ENCODE peak calls at places on chromosome 7, in six cellular contexts. One of them, this sample, is unnamed.

GRCh38 chr7:106866298-106867281 is 1.5 kb downstream of the PIK3CG start:
- DNase-seq in GM12891: no peak
- DNase-seq in HepG2: no peak
- DNase-seq in H1: no peak
- DNase-seq in SK-N-SH: no peak
- DNase-seq in K562: no peak
- DNase-seq in this sample: no peak

GRCh38 chr7:36048141-36048901 is 104.7 kb upstream of the EEPD1 start:
- DNase-seq in GM12891: no peak
- DNase-seq in HepG2: no peak
- DNase-seq in H1: no peak
- DNase-seq in SK-N-SH: peak
- DNase-seq in K562: no peak
- DNase-seq in this sample: no peak

GRCh38 chr7:21767300-21767900 is 178.3 kb downstream of the CDCA7L start:
- DNase-seq in GM12891: peak
- DNase-seq in HepG2: peak
- DNase-seq in H1: no peak
- DNase-seq in SK-N-SH: peak
- DNase-seq in K562: peak
- DNase-seq in this sample: no peak

GRCh38 chr7:54769203-54769602 is 10.2 kb upstream of the SEC61G start:
- DNase-seq in GM12891: no peak
- DNase-seq in HepG2: no peak
- DNase-seq in H1: no peak
- DNase-seq in SK-N-SH: no peak
- DNase-seq in K562: no peak
- DNase-seq in this sample: no peak

GRCh38 chr7:151045262-151045661 is 3.1 kb upstream of the ASIC3 start:
- DNase-seq in GM12891: no peak
- DNase-seq in HepG2: no peak
- DNase-seq in H1: no peak
- DNase-seq in SK-N-SH: no peak
- DNase-seq in K562: no peak
- DNase-seq in this sample: no peak

GRCh38 chr7:29127527-29127926 is 18.8 kb downstream of the CPVL start:
- DNase-seq in GM12891: no peak
- DNase-seq in HepG2: no peak
- DNase-seq in H1: no peak
- DNase-seq in SK-N-SH: no peak
- DNase-seq in K562: no peak
- DNase-seq in this sample: no peak

GRCh38 chr7:2555121-2556052 is at the start of gene BRAT1:
- DNase-seq in GM12891: peak
- DNase-seq in HepG2: peak
- DNase-seq in H1: peak
- DNase-seq in SK-N-SH: peak
- DNase-seq in K562: peak
- DNase-seq in this sample: peak

GRCh38 chr7:13467111-13467547 is 522.3 kb downstream of the ETV1 start:
- DNase-seq in GM12891: no peak
- DNase-seq in HepG2: no peak
- DNase-seq in H1: no peak
- DNase-seq in SK-N-SH: peak
- DNase-seq in K562: no peak
- DNase-seq in this sample: no peak

GRCh38 chr7:116787881-116788280 is 74.5 kb upstream of the CAPZA2 start:
- DNase-seq in GM12891: no peak
- DNase-seq in HepG2: no peak
- DNase-seq in H1: no peak
- DNase-seq in SK-N-SH: no peak
- DNase-seq in K562: no peak
- DNase-seq in this sample: no peak

GRCh38 chr7:102431617-102432298 is 1.6 kb upstream of the ORAI2 start:
- DNase-seq in GM12891: no peak
- DNase-seq in HepG2: peak
- DNase-seq in H1: no peak
- DNase-seq in SK-N-SH: no peak
- DNase-seq in K562: no peak
- DNase-seq in this sample: no peak

GRCh38 chr7:6500691-6501090 is 50.6 kb downstream of the GRID2IP start:
- DNase-seq in GM12891: no peak
- DNase-seq in HepG2: no peak
- DNase-seq in H1: no peak
- DNase-seq in SK-N-SH: no peak
- DNase-seq in K562: no peak
- DNase-seq in this sample: no peak

GRCh38 chr7:100874300-100874576 is 665 bp upstream of the SRRT start:
- DNase-seq in GM12891: no peak
- DNase-seq in HepG2: no peak
- DNase-seq in H1: no peak
- DNase-seq in SK-N-SH: peak
- DNase-seq in K562: no peak
- DNase-seq in this sample: no peak

GRCh38 chr7:151537818-151538561 is 18.3 kb upstream of the RHEB start:
- DNase-seq in GM12891: no peak
- DNase-seq in HepG2: no peak
- DNase-seq in H1: no peak
- DNase-seq in SK-N-SH: no peak
- DNase-seq in K562: no peak
- DNase-seq in this sample: no peak

GRCh38 chr7:540579-540978 is 20.9 kb upstream of the PDGFA start:
- DNase-seq in GM12891: no peak
- DNase-seq in HepG2: no peak
- DNase-seq in H1: no peak
- DNase-seq in SK-N-SH: no peak
- DNase-seq in K562: no peak
- DNase-seq in this sample: no peak

GRCh38 chr7:96674565-96674964 is 35.1 kb downstream of the SEM1 start:
- DNase-seq in GM12891: no peak
- DNase-seq in HepG2: no peak
- DNase-seq in H1: no peak
- DNase-seq in SK-N-SH: no peak
- DNase-seq in K562: no peak
- DNase-seq in this sample: no peak

GRCh38 chr7:101405474-101406067 is 42.9 kb downstream of the COL26A1 start:
- DNase-seq in GM12891: no peak
- DNase-seq in HepG2: no peak
- DNase-seq in H1: no peak
- DNase-seq in SK-N-SH: no peak
- DNase-seq in K562: no peak
- DNase-seq in this sample: no peak

GRCh38 chr7:41147651-41148360 is 555.1 kb downstream of the INHBA start:
- DNase-seq in GM12891: no peak
- DNase-seq in HepG2: no peak
- DNase-seq in H1: no peak
- DNase-seq in SK-N-SH: no peak
- DNase-seq in K562: no peak
- DNase-seq in this sample: no peak

GRCh38 chr7:47255441-47255840 is 326.5 kb downstream of the TNS3 start:
- DNase-seq in GM12891: no peak
- DNase-seq in HepG2: no peak
- DNase-seq in H1: no peak
- DNase-seq in SK-N-SH: no peak
- DNase-seq in K562: no peak
- DNase-seq in this sample: no peak

GRCh38 chr7:155361363-155361680 is 63.6 kb downstream of the INSIG1 start:
- DNase-seq in GM12891: no peak
- DNase-seq in HepG2: no peak
- DNase-seq in H1: no peak
- DNase-seq in SK-N-SH: no peak
- DNase-seq in K562: no peak
- DNase-seq in this sample: no peak

GRCh38 chr7:129266181-129266580 is 41.4 kb downstream of the AHCYL2 start:
- DNase-seq in GM12891: no peak
- DNase-seq in HepG2: no peak
- DNase-seq in H1: no peak
- DNase-seq in SK-N-SH: no peak
- DNase-seq in K562: no peak
- DNase-seq in this sample: no peak

GRCh38 chr7:156833311-156833710 is 59.7 kb downstream of the LMBR1 start:
- DNase-seq in GM12891: no peak
- DNase-seq in HepG2: no peak
- DNase-seq in H1: no peak
- DNase-seq in SK-N-SH: no peak
- DNase-seq in K562: no peak
- DNase-seq in this sample: no peak

GRCh38 chr7:22664988-22665798 is 61.8 kb upstream of the IL6 start:
- DNase-seq in GM12891: no peak
- DNase-seq in HepG2: no peak
- DNase-seq in H1: no peak
- DNase-seq in SK-N-SH: peak
- DNase-seq in K562: peak
- DNase-seq in this sample: no peak

DNA sequence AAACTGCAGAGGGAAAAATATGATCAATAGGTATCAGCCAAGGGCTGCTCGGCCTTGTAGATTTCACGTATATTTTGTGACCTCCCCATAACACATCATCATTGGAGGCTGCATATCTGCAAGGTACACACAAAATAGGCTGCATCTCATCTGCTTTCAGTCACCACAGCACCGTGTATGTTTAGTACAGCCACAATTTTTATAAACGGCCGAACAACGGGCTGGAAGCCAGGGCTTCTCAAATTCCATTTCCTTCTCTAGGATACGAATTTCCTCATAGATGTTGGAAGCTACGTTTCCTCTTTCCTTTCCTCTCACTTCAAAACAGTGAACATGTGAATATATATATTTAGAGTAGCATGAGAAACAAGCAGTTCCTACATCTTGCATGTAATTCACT is 20.2 kb upstream of the FOXK1 start:
- DNase-seq in GM12891: no peak
- DNase-seq in HepG2: no peak
- DNase-seq in H1: no peak
- DNase-seq in SK-N-SH: no peak
- DNase-seq in K562: no peak
- DNase-seq in this sample: no peak
- TF ChIP-seq POLR2AphosphoS5 in GM12891: no peak
- TF ChIP-seq POLR2AphosphoS5 in HepG2: no peak
- TF ChIP-seq POLR2AphosphoS5 in H1: no peak
- TF ChIP-seq POLR2AphosphoS5 in SK-N-SH: no peak
- TF ChIP-seq POLR2AphosphoS5 in K562: no peak
- TF ChIP-seq POLR2AphosphoS5 in this sample: no peak

DNA sequence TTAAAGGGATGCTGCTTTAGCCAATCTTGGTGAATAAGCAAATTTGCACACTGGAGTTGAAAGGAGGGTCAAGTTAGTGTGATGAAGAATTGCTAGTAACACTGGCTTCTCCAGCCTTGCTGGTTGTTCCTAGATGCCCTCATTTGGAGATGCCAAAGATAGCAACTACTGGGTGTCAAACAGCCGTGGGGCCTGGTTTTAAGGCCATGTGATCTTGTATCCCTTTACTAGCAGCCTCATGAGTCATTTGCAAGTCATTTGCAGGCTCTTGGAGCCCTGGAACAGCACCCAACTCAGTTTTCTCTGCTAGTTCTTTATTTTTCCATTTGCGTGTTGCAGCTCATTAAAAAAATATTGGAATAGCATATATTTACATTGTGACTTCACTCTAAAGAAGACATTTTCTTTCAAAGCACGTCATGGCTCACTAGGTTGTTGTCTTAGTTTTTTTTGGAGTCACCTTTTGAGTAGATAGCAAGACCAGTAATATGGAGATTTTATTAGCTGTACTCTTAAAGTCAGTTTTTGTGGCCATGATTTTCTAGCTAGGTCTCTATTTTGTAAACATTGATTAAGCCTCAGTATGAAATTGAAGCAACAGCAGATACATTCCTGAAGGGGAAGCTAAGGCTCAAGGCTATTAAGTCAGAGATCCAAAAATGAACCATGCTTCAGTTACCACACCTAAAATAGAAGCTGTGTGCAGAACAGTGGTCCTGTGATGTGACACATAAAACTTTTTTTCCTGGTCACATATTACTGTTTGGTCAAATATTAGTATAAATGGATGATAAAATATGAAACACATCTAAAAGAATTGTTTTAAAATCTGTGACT is 1.3 kb downstream of the LSMEM1 start:
- DNase-seq in GM12891: no peak
- DNase-seq in HepG2: no peak
- DNase-seq in H1: no peak
- DNase-seq in SK-N-SH: no peak
- DNase-seq in K562: no peak
- DNase-seq in this sample: no peak
- TF ChIP-seq TAF1 in GM12891: no peak
- TF ChIP-seq TAF1 in HepG2: no peak
- TF ChIP-seq TAF1 in H1: no peak
- TF ChIP-seq TAF1 in SK-N-SH: no peak
- TF ChIP-seq TAF1 in K562: no peak
- TF ChIP-seq TAF1 in this sample: no peak

GRCh38 chr7:32941181-32941995 is 15.9 kb upstream of the FKBP9 start:
- DNase-seq in GM12891: no peak
- DNase-seq in HepG2: peak
- DNase-seq in H1: no peak
- DNase-seq in SK-N-SH: no peak
- DNase-seq in K562: no peak
- DNase-seq in this sample: no peak

GRCh38 chr7:32947420-32947983 is 9.7 kb upstream of the FKBP9 start:
- DNase-seq in GM12891: no peak
- DNase-seq in HepG2: no peak
- DNase-seq in H1: no peak
- DNase-seq in SK-N-SH: no peak
- DNase-seq in K562: no peak
- DNase-seq in this sample: no peak

GRCh38 chr7:32941996-32942782 is 15.1 kb upstream of the FKBP9 start:
- DNase-seq in GM12891: peak
- DNase-seq in HepG2: peak
- DNase-seq in H1: no peak
- DNase-seq in SK-N-SH: peak
- DNase-seq in K562: peak
- DNase-seq in this sample: peak

GRCh38 chr7:32943654-32944030 is 13.6 kb upstream of the FKBP9 start:
- DNase-seq in GM12891: no peak
- DNase-seq in HepG2: no peak
- DNase-seq in H1: no peak
- DNase-seq in SK-N-SH: no peak
- DNase-seq in K562: no peak
- DNase-seq in this sample: no peak

GRCh38 chr7:32942783-32943653 is 14.2 kb upstream of the FKBP9 start:
- DNase-seq in GM12891: peak
- DNase-seq in HepG2: peak
- DNase-seq in H1: peak
- DNase-seq in SK-N-SH: peak
- DNase-seq in K562: peak
- DNase-seq in this sample: peak
- TF ChIP-seq POLR2AphosphoS5 in GM12891: no peak
- TF ChIP-seq POLR2AphosphoS5 in HepG2: no peak
- TF ChIP-seq POLR2AphosphoS5 in H1: no peak
- TF ChIP-seq POLR2AphosphoS5 in SK-N-SH: peak
- TF ChIP-seq POLR2AphosphoS5 in K562: no peak
- TF ChIP-seq POLR2AphosphoS5 in this sample: no peak

GRCh38 chr7:143216151-143216550 is 5.7 kb upstream of the TAS2R40 start:
- DNase-seq in GM12891: no peak
- DNase-seq in HepG2: no peak
- DNase-seq in H1: no peak
- DNase-seq in SK-N-SH: no peak
- DNase-seq in K562: no peak
- DNase-seq in this sample: no peak

GRCh38 chr7:143210541-143210940 is 11.3 kb upstream of the TAS2R40 start:
- DNase-seq in GM12891: no peak
- DNase-seq in HepG2: no peak
- DNase-seq in H1: no peak
- DNase-seq in SK-N-SH: no peak
- DNase-seq in K562: no peak
- DNase-seq in this sample: no peak

GRCh38 chr7:143217806-143218205 is 4.0 kb upstream of the TAS2R40 start:
- DNase-seq in GM12891: no peak
- DNase-seq in HepG2: no peak
- DNase-seq in H1: no peak
- DNase-seq in SK-N-SH: no peak
- DNase-seq in K562: no peak
- DNase-seq in this sample: no peak

GRCh38 chr7:143214789-143215679 is 6.8 kb upstream of the TAS2R40 start:
- DNase-seq in GM12891: peak
- DNase-seq in HepG2: peak
- DNase-seq in H1: peak
- DNase-seq in SK-N-SH: peak
- DNase-seq in K562: peak
- DNase-seq in this sample: peak
- TF ChIP-seq TAF1 in GM12891: no peak
- TF ChIP-seq TAF1 in HepG2: no peak
- TF ChIP-seq TAF1 in H1: no peak
- TF ChIP-seq TAF1 in SK-N-SH: no peak
- TF ChIP-seq TAF1 in K562: no peak
- TF ChIP-seq TAF1 in this sample: no peak